ENCODE peak calls at places on chromosomes 11 and 22, in six cellular contexts. Y is sigmoid colon, F is colonic mucosa, D is GM12865, J is fibroblast of lung, I is fibroblast of the aortic adventitia. P is an unnamed sample.

GRCh38 chr11:1570001-1570453 is 2.0 kb downstream of the DUSP8 start:
- DNase-seq in Y (peak), F (peak), D (no peak), J (no peak), I (no peak), P (peak)

GRCh38 chr11:76601712-76602111 is 68.8 kb downstream of the LRRC32 start:
- DNase-seq in Y (no peak), F (peak), D (no peak), J (no peak), I (no peak), P (no peak)

GRCh38 chr11:113184498-113184897 is 129.9 kb upstream of the TTC12 start:
- DNase-seq in Y (no peak), F (no peak), D (no peak), J (peak), I (peak), P (no peak)

GRCh38 chr11:83033972-83034672 is 37.6 kb downstream of the RAB30 start:
- DNase-seq in Y (peak), F (peak), D (peak), J (peak), I (peak), P (no peak)

GRCh38 chr22:47213571-47214230 is 451.3 kb downstream of the TBC1D22A start:
- DNase-seq in Y (peak), F (peak), D (peak), J (peak), I (peak), P (no peak)

GRCh38 chr11:63829823-63830489 is 9.0 kb upstream of the MARK2 start:
- DNase-seq in Y (no peak), F (no peak), D (peak), J (peak), I (peak), P (no peak)

GRCh38 chr11:116376547-116376946 is 396.2 kb downstream of the BUD13 start:
- DNase-seq in Y (no peak), F (no peak), D (no peak), J (no peak), I (no peak), P (no peak)

GRCh38 chr22:45335021-45335818 is 25.5 kb downstream of the FAM118A start:
- DNase-seq in Y (no peak), F (no peak), D (no peak), J (no peak), I (no peak), P (no peak)

GRCh38 chr11:124402326-124402922 is 3.6 kb upstream of the OR8B3 start:
- DNase-seq in Y (no peak), F (peak), D (peak), J (peak), I (peak), P (no peak)

GRCh38 chr11:71179877-71180276 is 72.5 kb downstream of the SHANK2 start:
- DNase-seq in Y (peak), F (peak), D (no peak), J (no peak), I (no peak), P (peak)

GRCh38 chr22:30803679-30804078 is 109.0 kb downstream of the OSBP2 start:
- DNase-seq in Y (no peak), F (no peak), D (no peak), J (no peak), I (no peak), P (no peak)

GRCh38 chr11:556857-557256 is 3.7 kb downstream of the LMNTD2 start:
- DNase-seq in Y (no peak), F (no peak), D (no peak), J (no peak), I (no peak), P (no peak)

GRCh38 chr22:31161386-31161785 is 1.4 kb downstream of the RNF185 start:
- DNase-seq in Y (no peak), F (no peak), D (no peak), J (no peak), I (no peak), P (no peak)

GRCh38 chr11:113859665-113860064 is 15.7 kb downstream of the USP28 start:
- DNase-seq in Y (no peak), F (no peak), D (peak), J (no peak), I (no peak), P (no peak)

GRCh38 chr22:46867106-46867505 is 104.7 kb downstream of the TBC1D22A start:
- DNase-seq in Y (no peak), F (no peak), D (no peak), J (no peak), I (no peak), P (peak)

GRCh38 chr11:134949121-134949591 is 537.1 kb upstream of the B3GAT1 start:
- DNase-seq in Y (no peak), F (no peak), D (no peak), J (peak), I (peak), P (peak)

GRCh38 chr11:74641905-74642304 is 49.5 kb downstream of the POLD3 start:
- DNase-seq in Y (no peak), F (no peak), D (no peak), J (peak), I (no peak), P (no peak)

GRCh38 chr11:16605440-16605970 is 132.9 kb upstream of the C11orf58 start:
- DNase-seq in Y (no peak), F (peak), D (no peak), J (peak), I (no peak), P (no peak)

GRCh38 chr22:39567135-39567946 is 3.2 kb upstream of the CACNA1I start:
- DNase-seq in Y (no peak), F (no peak), D (peak), J (no peak), I (no peak), P (no peak)

GRCh38 chr11:116986521-116987105 is 111.6 kb downstream of the SIK3 start:
- DNase-seq in Y (no peak), F (no peak), D (peak), J (peak), I (peak), P (no peak)

GRCh38 chr11:43789700-43790443 is 90.8 kb upstream of the ALKBH3 start:
- DNase-seq in Y (no peak), F (no peak), D (no peak), J (peak), I (peak), P (no peak)

GRCh38 chr11:24609778-24610177 is 112.9 kb downstream of the LUZP2 start:
- DNase-seq in Y (no peak), F (no peak), D (no peak), J (no peak), I (no peak), P (no peak)

GRCh38 chr22:31944700-31945477 is 554 bp downstream of the YWHAH start:
- DNase-seq in Y (peak), F (peak), D (peak), J (peak), I (no peak), P (peak)

GRCh38 chr22:36497910-36498669 is 8.8 kb downstream of the FOXRED2 start:
- DNase-seq in Y (no peak), F (no peak), D (no peak), J (no peak), I (no peak), P (no peak)

GRCh38 chr11:35554491-35555237 is 29.2 kb upstream of the PAMR1 start:
- DNase-seq in Y (no peak), F (no peak), D (no peak), J (no peak), I (peak), P (no peak)

GRCh38 chr11:95678988-95679387 is 110.6 kb downstream of the FAM76B start:
- DNase-seq in Y (no peak), F (no peak), D (no peak), J (no peak), I (no peak), P (no peak)

GRCh38 chr11:95676280-95676679 is 113.3 kb downstream of the FAM76B start:
- DNase-seq in Y (no peak), F (no peak), D (no peak), J (no peak), I (no peak), P (no peak)

GRCh38 chr11:95682552-95682951 is 107.0 kb downstream of the FAM76B start:
- DNase-seq in Y (no peak), F (no peak), D (no peak), J (no peak), I (peak), P (no peak)

GRCh38 chr11:95684170-95684569 is 105.4 kb downstream of the FAM76B start:
- DNase-seq in Y (no peak), F (no peak), D (no peak), J (no peak), I (no peak), P (no peak)

GRCh38 chr11:95680169-95680929 is 109.2 kb downstream of the FAM76B start:
- DNase-seq in Y (no peak), F (no peak), D (peak), J (peak), I (peak), P (no peak)
- H3K4me3 ChIP-seq in Y (no peak), F (no peak), D (no peak), J (no peak), I (no peak), P (no peak)

DNA sequence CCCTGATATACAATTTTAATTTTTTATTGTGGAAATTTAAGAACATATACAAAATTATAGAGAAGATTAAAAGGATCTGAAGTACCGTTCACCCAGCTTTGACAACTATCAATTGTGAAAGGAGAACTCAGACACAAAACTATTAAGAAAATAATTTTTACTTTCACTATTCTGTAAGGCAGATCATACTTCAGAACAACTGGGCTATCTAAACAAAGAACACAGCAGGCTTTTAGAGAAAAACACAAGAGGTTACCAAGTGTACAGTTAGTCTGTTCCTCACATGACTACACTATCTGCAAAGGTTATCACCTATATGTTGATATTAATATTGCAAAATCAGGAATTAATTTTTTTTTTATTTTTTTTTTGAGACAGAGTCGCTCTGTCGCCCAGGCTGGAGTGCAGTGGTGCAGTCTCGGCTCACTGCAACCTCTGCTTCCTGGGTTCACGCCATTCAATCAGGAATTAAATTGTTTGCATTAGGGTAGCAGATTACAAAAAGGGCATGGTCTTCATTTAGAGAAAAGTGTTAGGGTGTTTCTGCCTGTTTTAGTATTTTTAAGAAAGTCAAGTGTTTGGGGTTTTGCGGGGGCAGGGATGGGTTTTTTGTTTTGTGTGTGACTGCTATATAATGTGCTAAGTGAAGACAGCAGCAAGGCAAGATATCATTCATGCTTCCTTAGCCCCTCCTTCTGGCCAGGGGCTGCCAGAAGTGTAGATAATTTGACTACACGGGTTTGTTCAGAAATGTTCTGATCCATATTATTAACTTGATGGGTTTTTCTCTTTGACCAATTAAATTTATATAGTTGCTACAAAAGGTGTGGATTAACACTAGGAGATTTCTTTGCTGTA is 27.6 kb upstream of the SIK2 start:
- DNase-seq in Y (no peak), F (no peak), D (no peak), J (no peak), I (no peak), P (no peak)
- TF ChIP-seq CTCF in Y (no peak), F (no peak), D (no peak), J (no peak), I (no peak), P (no peak)

DNA sequence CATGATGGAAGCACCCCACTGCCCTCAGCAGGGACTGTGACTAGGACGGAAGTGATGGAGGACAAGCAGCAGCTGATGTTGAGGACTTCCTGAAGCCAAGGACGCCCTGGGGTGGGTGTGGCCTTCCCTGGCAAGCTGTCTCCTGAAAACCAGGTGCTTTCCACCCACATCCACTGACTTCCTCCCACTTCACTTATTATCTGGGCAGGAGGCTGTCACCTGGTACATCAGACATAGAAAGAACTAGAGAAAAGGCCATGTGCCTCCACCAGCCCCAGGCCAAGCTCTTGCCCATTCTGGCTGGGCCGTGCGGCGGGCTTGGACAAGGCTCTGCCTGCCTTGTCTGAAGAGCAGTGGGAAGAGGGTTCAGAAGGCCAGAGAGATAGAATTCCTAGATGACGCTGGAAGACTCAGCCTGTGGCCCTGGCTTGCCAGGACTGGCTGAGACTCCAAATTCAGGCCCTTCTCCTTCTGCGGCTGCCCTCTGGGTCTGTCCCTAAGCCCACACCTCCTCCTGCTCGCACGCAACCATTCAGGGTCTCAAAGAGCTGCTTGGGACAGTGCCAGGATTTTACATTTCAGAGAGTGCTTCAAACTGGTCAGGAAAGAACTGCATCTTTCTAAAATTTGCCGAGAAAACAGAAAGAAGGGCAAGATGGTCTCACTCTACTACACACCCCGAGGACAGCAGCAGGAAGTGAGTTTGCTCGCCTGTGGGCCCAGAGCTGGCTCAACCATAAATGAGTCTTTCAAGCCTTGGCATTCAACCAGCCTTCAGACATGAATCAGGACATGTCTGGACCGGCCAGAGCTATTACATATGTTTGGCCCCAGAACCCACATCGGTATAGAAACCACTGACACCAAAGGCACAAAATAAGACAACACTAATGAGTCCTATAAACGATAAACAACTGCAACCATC is 13.3 kb downstream of the ARHGAP1 start:
- DNase-seq in Y (no peak), F (no peak), D (no peak), J (peak), I (peak), P (no peak)
- H3K4me3 ChIP-seq in Y (no peak), F (no peak), D (no peak), J (no peak), I (no peak), P (no peak)

DNA sequence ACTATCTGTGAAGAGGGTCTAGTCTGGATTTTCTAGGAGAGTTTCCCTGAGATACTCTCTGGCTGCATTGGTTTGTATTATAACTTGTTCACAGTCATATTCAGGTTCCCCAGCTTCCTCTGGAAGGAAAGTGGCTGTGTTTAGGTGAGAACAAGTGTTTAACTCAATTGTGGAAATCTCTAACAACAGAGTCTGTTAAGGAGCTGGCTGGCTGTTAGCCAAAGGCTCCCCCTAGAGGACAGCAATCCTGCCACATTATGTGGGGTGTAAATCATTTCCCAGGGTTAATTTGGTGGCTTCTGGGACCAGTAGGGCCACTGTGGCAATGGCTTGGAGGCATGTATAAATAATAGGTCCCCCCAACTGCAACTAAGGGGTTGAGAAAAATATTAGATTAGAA is 18.4 kb downstream of the MS4A6E start:
- DNase-seq in Y (no peak), F (no peak), D (peak), J (no peak), I (no peak), P (no peak)
- TF ChIP-seq CTCF in Y (no peak), F (peak), D (peak), J (peak), I (no peak), P (no peak)

DNA sequence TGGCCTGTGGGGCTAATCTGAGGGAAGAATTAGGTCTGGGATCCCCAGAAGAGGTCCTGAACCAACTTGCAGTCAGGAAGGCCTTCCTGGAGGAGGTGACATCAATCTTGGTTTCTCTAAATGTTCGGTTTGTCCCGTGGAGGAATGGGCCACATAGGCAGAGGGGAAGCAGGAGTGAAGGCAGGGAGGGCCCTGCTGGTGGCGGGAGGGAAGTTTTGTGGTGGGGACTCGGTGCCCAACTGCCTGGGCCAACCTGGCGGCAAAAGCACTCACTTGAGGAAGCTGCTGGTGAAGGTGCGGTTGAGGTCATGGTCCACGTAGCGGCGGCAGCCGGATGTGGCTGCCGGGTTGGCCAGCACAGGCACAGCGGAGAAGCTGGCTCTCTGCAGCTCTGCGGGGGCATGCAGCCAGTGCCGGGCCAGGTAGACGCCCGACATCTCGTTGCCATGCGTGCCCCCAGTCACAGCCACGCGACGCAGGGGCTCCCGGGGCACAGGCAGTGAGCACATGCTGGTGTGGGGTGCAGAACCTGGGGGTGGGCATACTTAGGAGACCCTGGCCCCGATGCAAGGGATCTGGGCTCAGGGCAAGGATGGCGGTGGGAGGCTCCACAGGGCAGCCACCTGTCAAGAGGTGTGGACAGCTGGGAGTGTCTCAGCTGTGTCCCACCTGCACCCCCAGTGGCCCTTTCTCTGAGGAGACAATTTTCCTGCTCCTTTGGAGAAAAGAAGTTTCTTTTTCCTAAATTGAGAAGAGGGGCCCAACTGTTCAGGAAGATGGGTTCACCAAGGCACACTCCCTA is 3.8 kb downstream of the ACY3 start:
- DNase-seq in Y (no peak), F (peak), D (peak), J (no peak), I (no peak), P (peak)
- H3K4me3 ChIP-seq in Y (no peak), F (no peak), D (peak), J (no peak), I (no peak), P (no peak)

P was measured in coronary artery.